ENCODE peak calls at places on chromosomes 7 and 10, in four cellular contexts. R is neuronal stem cell, A is H9, F is H1. L is an unnamed sample.

GRCh38 chr7:123944395-123944794 is 19.4 kb downstream of the SPAM1 start:
- DNase-seq in R (no peak), A (no peak), F (no peak), L (no peak)

GRCh38 chr10:71598673-71599072 is 120.9 kb downstream of the C10orf105 start:
- DNase-seq in R (no peak), A (no peak), F (no peak), L (no peak)

GRCh38 chr10:90805211-90805610 is 52.6 kb downstream of the HTR7 start:
- DNase-seq in R (no peak), A (no peak), F (no peak), L (no peak)

GRCh38 chr10:131777162-131777561 is 123.6 kb upstream of the PPP2R2D start:
- DNase-seq in R (no peak), A (no peak), F (peak), L (no peak)

GRCh38 chr7:113796557-113796956 is 122.3 kb downstream of the PPP1R3A start:
- DNase-seq in R (no peak), A (no peak), F (no peak), L (peak)

GRCh38 chr10:2985729-2986232 is 81.6 kb upstream of the PFKP start:
- DNase-seq in R (no peak), A (peak), F (no peak), L (peak)

GRCh38 chr7:4738711-4739527 is 36.5 kb upstream of the AP5Z1 start:
- DNase-seq in R (no peak), A (peak), F (peak), L (peak)

GRCh38 chr10:92387289-92387940 is 96.4 kb downstream of the MARCHF5 start:
- DNase-seq in R (peak), A (peak), F (peak), L (peak)

GRCh38 chr10:90963331-90963730 is 42.4 kb upstream of the ANKRD1 start:
- DNase-seq in R (no peak), A (no peak), F (no peak), L (no peak)

GRCh38 chr7:151642746-151643145 is 123.1 kb upstream of the RHEB start:
- DNase-seq in R (no peak), A (no peak), F (no peak), L (no peak)

GRCh38 chr7:30980751-30981150 is 17.0 kb downstream of the GHRHR start:
- DNase-seq in R (no peak), A (peak), F (no peak), L (no peak)
- H2BK12ac ChIP-seq in R (no peak), A (no peak), F (no peak), L (no peak)

DNA sequence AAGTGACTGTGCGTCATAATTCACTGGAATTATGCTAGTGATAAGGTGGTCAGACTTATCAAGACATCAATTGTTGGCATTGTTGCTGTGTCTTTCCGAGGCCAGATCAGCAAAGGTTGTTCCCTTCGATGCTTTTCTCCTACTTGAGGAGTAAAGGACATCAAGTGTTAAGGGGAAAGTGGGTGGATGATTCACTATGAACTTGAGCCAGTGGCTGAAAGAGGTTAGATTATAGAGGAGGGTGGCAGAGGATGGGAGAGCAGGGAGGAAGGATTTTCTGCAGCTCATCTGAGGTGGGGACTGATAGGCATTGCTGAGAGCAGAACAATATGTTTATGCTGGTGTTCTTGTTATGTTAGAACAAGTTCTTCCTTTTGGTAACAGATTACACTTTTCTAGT is 131.4 kb upstream of the AGR3 start:
- DNase-seq in R (no peak), A (no peak), F (no peak), L (no peak)
- H2BK15ac ChIP-seq in R (no peak), A (no peak), F (no peak), L (peak)

DNA sequence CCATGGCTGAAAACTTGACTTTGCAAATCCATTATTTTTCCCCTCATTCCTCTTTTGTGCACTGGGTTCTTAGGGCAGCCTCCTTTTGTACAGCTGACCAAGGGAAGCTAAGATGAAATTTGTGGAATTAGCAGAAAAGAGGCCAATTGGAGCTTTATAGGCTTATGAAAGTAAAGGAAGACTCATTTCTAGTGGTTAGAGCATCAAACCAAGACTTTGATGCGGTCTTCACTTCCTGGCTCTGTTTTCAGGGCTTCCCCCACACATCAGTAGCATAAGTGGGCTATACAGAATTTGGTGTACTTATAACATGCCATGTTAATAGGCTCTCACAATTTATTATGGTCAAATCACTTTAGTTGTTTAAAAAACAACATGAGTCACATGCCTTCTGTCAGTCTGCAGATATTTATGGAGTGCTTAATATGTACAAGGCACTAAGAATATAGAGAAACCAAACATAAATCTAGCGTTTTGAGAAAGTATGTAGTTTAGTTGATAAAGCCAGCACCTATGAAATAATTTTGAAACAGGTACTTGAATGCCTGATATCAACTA is 5.7 kb downstream of the AUTS2 start:
- DNase-seq in R (no peak), A (no peak), F (no peak), L (no peak)
- H4K8ac ChIP-seq in R (no peak), A (no peak), F (no peak), L (no peak)

GRCh38 chr10:558891-559766 is 130.3 kb downstream of the DIP2C start:
- DNase-seq in R (no peak), A (no peak), F (no peak), L (no peak)
- H2BK12ac ChIP-seq in R (no peak), A (no peak), F (no peak), L (no peak)

DNA sequence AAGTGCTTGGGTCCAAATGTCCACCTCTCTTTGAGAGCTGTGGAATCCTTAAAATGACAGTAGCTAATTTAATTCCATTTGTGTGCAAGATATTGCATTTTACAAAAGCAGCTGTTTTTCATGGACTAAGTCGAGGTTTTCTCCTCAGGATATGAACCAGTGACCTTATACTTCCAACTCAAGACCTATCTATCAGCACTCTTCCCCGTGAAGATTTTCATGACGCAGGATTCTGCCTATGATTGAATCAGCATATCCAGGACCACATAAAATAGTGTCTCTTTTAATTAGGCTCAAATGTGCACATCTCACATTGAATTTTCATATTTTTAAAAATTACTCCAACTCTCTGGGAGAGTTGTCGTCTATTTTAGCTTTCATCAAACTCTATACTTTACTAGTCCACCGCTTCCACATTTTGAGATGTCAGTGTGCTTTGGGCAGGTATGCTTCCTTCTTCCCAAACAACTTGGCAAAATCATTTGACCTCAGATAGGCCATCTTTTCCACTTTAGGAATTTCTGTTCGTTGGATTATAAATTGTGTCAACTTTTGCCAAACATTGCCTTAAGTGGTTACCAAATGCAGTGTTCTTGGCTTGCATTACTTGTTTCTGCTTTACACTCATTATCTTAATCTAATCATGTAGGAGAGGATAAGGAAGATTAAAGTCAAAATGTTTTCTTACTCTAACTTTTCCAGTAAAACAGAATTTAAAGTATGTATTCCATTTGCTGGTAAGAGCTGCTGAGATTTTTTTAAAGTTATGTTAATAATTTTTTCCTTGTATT is 39.4 kb downstream of the SEMA3A start:
- DNase-seq in R (no peak), A (no peak), F (no peak), L (no peak)
- H2BK15ac ChIP-seq in R (no peak), A (no peak), F (no peak), L (no peak)

GRCh38 chr10:4770766-4771553 is 55.0 kb upstream of the AKR1E2 start:
- DNase-seq in R (no peak), A (no peak), F (no peak), L (peak)
- H4K8ac ChIP-seq in R (no peak), A (no peak), F (no peak), L (no peak)

DNA sequence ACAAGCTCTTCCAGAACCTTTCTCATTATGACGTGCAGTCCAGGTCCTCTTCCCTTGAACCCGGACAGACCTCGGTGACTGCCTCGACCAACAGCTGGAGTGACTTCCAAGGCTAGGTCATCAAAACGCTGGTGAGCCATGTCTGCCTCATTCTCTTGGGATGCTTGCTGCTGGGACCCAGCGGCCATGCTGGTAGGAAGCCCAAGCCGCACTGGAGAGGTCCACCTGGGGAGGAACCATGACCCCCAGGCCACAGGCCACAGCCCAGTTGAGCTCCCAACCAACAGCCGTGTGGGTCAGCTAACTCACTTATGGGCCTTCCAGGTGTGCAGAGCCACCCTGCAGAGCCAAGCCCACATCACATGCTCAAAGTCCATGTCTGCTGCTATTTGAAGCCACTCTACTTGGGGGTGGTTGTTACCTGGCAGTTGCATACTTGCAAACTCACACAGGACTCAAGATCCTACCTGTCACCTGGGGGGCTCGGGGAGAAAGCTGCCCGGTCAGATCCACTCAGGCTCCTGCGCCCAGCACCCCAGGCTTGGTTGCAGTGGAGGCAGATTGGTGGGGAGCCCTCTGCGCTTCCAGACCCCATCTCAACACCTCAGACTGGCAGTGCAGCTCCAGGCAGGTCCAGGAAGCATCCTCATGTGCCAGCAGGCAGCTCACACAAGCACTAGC is 57.0 kb downstream of the MICALL2 start:
- DNase-seq in R (no peak), A (no peak), F (no peak), L (no peak)
- H2BK12ac ChIP-seq in R (no peak), A (no peak), F (no peak), L (no peak)